ENCODE peak calls at places on chromosomes 4 and X, in six cellular contexts. Y is PC-3, N is GM23248, W is HCT116, T is GM23338, H is OCI-LY7. C is an unnamed sample.

GRCh38 chr4:33357121-33357520 is 2637.0 kb downstream of the PCDH7 start:
- DNase-seq in Y (no peak), N (no peak), W (no peak), T (no peak), H (no peak), C (no peak)

GRCh38 chr4:163702736-163703135 is 208.2 kb downstream of the TMA16 start:
- DNase-seq in Y (no peak), N (no peak), W (no peak), T (no peak), H (no peak), C (no peak)

GRCh38 chr4:40486534-40486933 is 143.1 kb downstream of the RBM47 start:
- DNase-seq in Y (peak; percentile 73), N (peak; percentile 45), W (no peak), T (no peak), H (no peak), C (no peak)

GRCh38 chrX:15973941-15974340 is 119.3 kb upstream of the AP1S2 start:
- DNase-seq in Y (no peak), N (peak; percentile 6), W (no peak), T (no peak), H (no peak), C (no peak)

GRCh38 chrX:41412261-41413167 is 34.6 kb upstream of the NYX start:
- DNase-seq in Y (no peak), N (no peak), W (no peak), T (peak; percentile 4), H (no peak), C (peak; percentile 55)

GRCh38 chr4:61545902-61546498 is 345.9 kb downstream of the ADGRL3 start:
- DNase-seq in Y (no peak), N (no peak), W (no peak), T (no peak), H (no peak), C (peak; percentile 21)

GRCh38 chr4:186827542-186827887 is 103.9 kb upstream of the FAT1 start:
- DNase-seq in Y (no peak), N (no peak), W (no peak), T (no peak), H (no peak), C (no peak)

GRCh38 chr4:122797405-122798094 is 29.1 kb upstream of the FGF2 start:
- DNase-seq in Y (no peak), N (no peak), W (no peak), T (no peak), H (no peak), C (no peak)

GRCh38 chr4:114272226-114272625 is 292.8 kb upstream of the ARSJ start:
- DNase-seq in Y (peak; percentile 83), N (peak; percentile 96), W (peak; percentile 40), T (no peak), H (no peak), C (peak; percentile 35)

GRCh38 chr4:17347445-17347844 is 164.4 kb downstream of the QDPR start:
- DNase-seq in Y (peak; percentile 28), N (peak; percentile 63), W (peak; percentile 16), T (peak; percentile 81), H (peak; percentile 71), C (peak; percentile 53)

GRCh38 chr4:845233-845835 is 19.4 kb upstream of the CPLX1 start:
- DNase-seq in Y (no peak), N (peak; percentile 77), W (no peak), T (no peak), H (no peak), C (no peak)

GRCh38 chr4:161134795-161135194 is 1029.0 kb downstream of the FSTL5 start:
- DNase-seq in Y (no peak), N (no peak), W (no peak), T (no peak), H (no peak), C (no peak)

GRCh38 chr4:159487284-159487747 is 384.4 kb downstream of the RAPGEF2 start:
- DNase-seq in Y (peak; percentile 58), N (peak; percentile 74), W (peak; percentile 65), T (peak; percentile 87), H (peak; percentile 47), C (peak; percentile 85)

GRCh38 chr4:94409375-94409679 is 42.4 kb upstream of the PDLIM5 start:
- DNase-seq in Y (no peak), N (no peak), W (no peak), T (no peak), H (no peak), C (no peak)

GRCh38 chr4:24730256-24731001 is 64.9 kb upstream of the SOD3 start:
- DNase-seq in Y (no peak), N (peak; percentile 93), W (no peak), T (no peak), H (no peak), C (no peak)

GRCh38 chrX:53630261-53630660 is 56.3 kb downstream of the HUWE1 start:
- DNase-seq in Y (no peak), N (no peak), W (no peak), T (no peak), H (no peak), C (no peak)

GRCh38 chr4:826508-827208 is 729 bp upstream of the CPLX1 start:
- DNase-seq in Y (no peak), N (no peak), W (no peak), T (peak; percentile 75), H (no peak), C (peak; percentile 36)

GRCh38 chr4:54091637-54092404 is 8.1 kb upstream of the GSX2 start:
- DNase-seq in Y (peak; percentile 73), N (peak; percentile 85), W (no peak), T (peak; percentile 63), H (peak; percentile 84), C (peak; percentile 84)

GRCh38 chr4:178937130-178937529 is 1494.9 kb upstream of the AGA start:
- DNase-seq in Y (peak; percentile 39), N (no peak), W (peak; percentile 4), T (no peak), H (no peak), C (no peak)

GRCh38 chr4:150723727-150724411 is 141.9 kb downstream of the MAB21L2 start:
- DNase-seq in Y (no peak), N (no peak), W (no peak), T (no peak), H (no peak), C (no peak)

GRCh38 chr4:54588404-54588803 is 69.4 kb upstream of the KIT start:
- DNase-seq in Y (peak; percentile 19), N (no peak), W (no peak), T (no peak), H (no peak), C (peak; percentile 39)

GRCh38 chr4:80876810-80877209 is 153.7 kb upstream of the BMP3 start:
- DNase-seq in Y (no peak), N (peak; percentile 27), W (no peak), T (no peak), H (peak; percentile 67), C (no peak)

GRCh38 chr4:4506961-4507360 is 34.9 kb downstream of the STX18 start:
- DNase-seq in Y (no peak), N (no peak), W (no peak), T (no peak), H (no peak), C (peak; percentile 15)

GRCh38 chr4:104129243-104129642 is 365.5 kb downstream of the CXXC4 start:
- DNase-seq in Y (no peak), N (no peak), W (no peak), T (no peak), H (no peak), C (no peak)

GRCh38 chrX:108198420-108198819 is 106.8 kb downstream of the ATG4A start:
- DNase-seq in Y (no peak), N (peak; percentile 44), W (no peak), T (no peak), H (no peak), C (peak; percentile 16)

GRCh38 chrX:108203540-108203939 is 112.0 kb downstream of the ATG4A start:
- DNase-seq in Y (peak; percentile 53), N (no peak), W (no peak), T (no peak), H (no peak), C (no peak)

GRCh38 chrX:108199041-108199440 is 107.5 kb downstream of the ATG4A start:
- DNase-seq in Y (no peak), N (peak; percentile 5), W (no peak), T (no peak), H (no peak), C (no peak)

GRCh38 chrX:108199691-108200090 is 108.1 kb downstream of the ATG4A start:
- DNase-seq in Y (peak; percentile 77), N (peak; percentile 53), W (peak; percentile 27), T (peak; percentile 58), H (peak; percentile 7), C (peak; percentile 62)
- TF ChIP-seq EZH2phosphoT487 in Y (no peak), N (no peak), W (no peak), T (no peak), H (no peak), C (no peak)

DNA sequence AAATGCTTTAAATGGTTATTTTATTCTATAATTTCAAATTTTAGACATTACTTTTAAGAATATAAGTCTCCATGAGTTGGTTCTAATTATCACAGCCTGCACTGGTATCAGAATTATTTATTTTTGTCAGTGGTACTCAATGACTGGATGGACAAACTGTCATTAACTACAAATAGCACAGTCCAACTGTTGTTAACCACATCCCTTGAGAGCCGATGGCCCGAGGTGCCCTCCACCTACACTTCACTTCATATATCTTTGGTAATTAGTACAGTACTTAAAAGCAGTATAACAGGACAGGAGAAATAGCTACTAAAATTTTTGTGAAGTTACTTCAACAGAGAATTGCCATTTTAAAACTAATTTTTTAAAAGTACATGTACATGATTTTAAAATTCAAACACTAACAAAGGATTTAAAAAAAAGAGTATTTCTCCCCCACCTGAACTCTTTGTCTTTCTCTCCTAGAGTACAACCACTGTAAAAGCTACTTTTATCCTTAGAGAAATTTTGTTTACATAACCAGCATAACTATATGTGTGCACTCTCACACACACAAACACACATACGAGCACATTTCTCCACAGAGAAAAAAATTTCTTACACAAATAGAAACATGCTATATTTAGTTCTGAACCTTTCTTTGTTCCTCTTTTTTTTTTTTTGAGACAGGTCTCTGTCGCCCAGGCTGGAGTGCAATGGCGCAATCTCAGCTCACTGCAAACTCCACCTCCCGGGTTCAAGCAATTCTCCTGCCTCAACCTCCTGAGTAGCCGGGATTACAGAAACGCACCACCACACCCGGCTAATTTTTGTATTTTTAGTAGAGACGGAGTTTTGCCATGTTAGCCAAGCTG is 6.5 kb downstream of the TIFA start:
- DNase-seq in Y (no peak), N (no peak), W (no peak), T (no peak), H (peak; percentile 63), C (no peak)
- H3K79me2 ChIP-seq in Y (peaks cover 55% of the 10 kb centered on the region), N (peaks cover 41% of the 10 kb centered on the region), W (peaks cover 97% of the 10 kb centered on the region), T (no peaks in the 10 kb centered on the region), H (peaks cover 100% of the 10 kb centered on the region), C (peaks cover 39% of the 10 kb centered on the region)

GRCh38 chrX:19005909-19006308 is 22.0 kb upstream of the PHKA2 start:
- DNase-seq in Y (peak; percentile 51), N (no peak), W (no peak), T (no peak), H (peak; percentile 1), C (no peak)
- TF ChIP-seq EZH2phosphoT487 in Y (no peak), N (no peak), W (no peak), T (no peak), H (no peak), C (no peak)

DNA sequence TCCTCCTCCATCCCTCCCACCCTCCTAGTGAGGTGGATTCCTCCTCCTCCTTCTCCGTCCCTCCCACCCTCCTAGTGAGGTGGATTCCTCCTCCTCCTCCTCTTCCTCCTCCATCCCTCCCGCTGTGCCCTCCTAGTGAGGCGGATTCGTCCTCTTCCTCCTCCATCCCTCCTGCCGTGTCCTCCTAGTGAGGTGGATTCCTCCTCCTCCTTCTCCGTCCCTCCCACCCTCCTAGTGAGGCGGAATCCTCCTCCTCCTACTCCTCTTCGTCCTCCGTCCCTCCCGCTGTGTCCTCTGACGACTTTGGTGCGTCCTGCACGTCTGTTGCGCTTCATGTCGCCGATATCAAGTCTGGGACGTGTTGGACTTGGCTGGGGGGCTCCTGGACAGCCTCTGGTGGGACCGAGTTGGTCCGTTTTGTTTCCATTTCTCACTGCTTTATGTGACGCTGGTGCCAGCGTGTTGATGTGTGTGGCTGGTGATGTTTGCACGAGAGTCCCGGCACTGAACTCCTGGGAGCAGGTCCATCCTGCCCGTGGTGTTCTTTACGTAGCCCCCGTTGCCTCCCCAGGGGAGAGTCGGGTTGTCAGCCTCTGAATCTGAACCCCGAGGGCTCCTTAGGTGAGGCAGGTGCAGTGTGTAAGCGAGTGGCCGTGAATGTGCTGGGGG is 5.4 kb downstream of the AKAP17A start:
- DNase-seq in Y (no peak), N (no peak), W (no peak), T (no peak), H (no peak), C (no peak)
- H3K79me2 ChIP-seq in Y (peaks cover 45% of the 10 kb centered on the region), N (peaks cover 84% of the 10 kb centered on the region), W (peaks cover 67% of the 10 kb centered on the region), T (peaks cover 52% of the 10 kb centered on the region), H (peaks cover 35% of the 10 kb centered on the region), C (peaks cover 56% of the 10 kb centered on the region)

C was measured in hepatocyte.